ENCODE peak calls at places on chromosome 1, in ten cellular contexts. C is PC-9, G is IMR-90, U is Peyer's patch, W is left ventricle myocardium inferior, K is fibroblast of the aortic adventitia, Z is A549, Q is BJ, D is RWPE1, L is AG09309. P is an unnamed sample.
A peak's percentile ranks its signal among the peaks of the same experiment; 100 is the strongest.

GRCh38 chr1:68490046-68490651 is 6.7 kb downstream of the DEPDC1 start:
- DNase-seq in C (no peak), G (no peak), U (no peak), W (no peak), K (no peak), Z (no peak), Q (no peak), D (no peak), L (no peak), P (no peak)

GRCh38 chr1:95381980-95382379 is 148.0 kb downstream of the RWDD3 start:
- DNase-seq in C (no peak), G (no peak), U (no peak), W (no peak), K (no peak), Z (no peak), Q (no peak), D (no peak), L (no peak), P (no peak)

GRCh38 chr1:33424610-33425009 is 6.3 kb downstream of the PHC2 start:
- DNase-seq in C (no peak), G (peak; percentile 31), U (no peak), W (no peak), K (peak; percentile 63), Z (no peak), Q (no peak), D (no peak), L (no peak), P (no peak)

GRCh38 chr1:193108471-193108870 is 3.3 kb upstream of the GLRX2 start:
- DNase-seq in C (no peak), G (no peak), U (no peak), W (no peak), K (no peak), Z (no peak), Q (no peak), D (no peak), L (no peak), P (no peak)

GRCh38 chr1:235069577-235070563 is 58.8 kb downstream of the TOMM20 start:
- DNase-seq in C (peak; percentile 99), G (peak; percentile 98), U (no peak), W (peak; percentile 55), K (peak; percentile 85), Z (peak; percentile 47), Q (peak; percentile 70), D (peak; percentile 79), L (no peak), P (no peak)

GRCh38 chr1:227729144-227729880 is 5.8 kb downstream of the JMJD4 start:
- DNase-seq in C (no peak), G (no peak), U (no peak), W (no peak), K (no peak), Z (no peak), Q (no peak), D (no peak), L (no peak), P (no peak)

GRCh38 chr1:21292991-21293536 is 2.8 kb upstream of the ECE1 start:
- DNase-seq in C (no peak), G (no peak), U (peak; percentile 73), W (no peak), K (no peak), Z (no peak), Q (no peak), D (no peak), L (no peak), P (no peak)

GRCh38 chr1:83702349-83702748 is 296.6 kb downstream of the TTLL7 start:
- DNase-seq in C (no peak), G (no peak), U (no peak), W (no peak), K (no peak), Z (no peak), Q (no peak), D (no peak), L (no peak), P (no peak)

GRCh38 chr1:215731699-215732098 is 164.6 kb downstream of the KCTD3 start:
- DNase-seq in C (no peak), G (no peak), U (no peak), W (no peak), K (no peak), Z (no peak), Q (no peak), D (no peak), L (no peak), P (no peak)

GRCh38 chr1:207805841-207806421 is 54.1 kb downstream of the CD46 start:
- DNase-seq in C (no peak), G (peak; percentile 98), U (no peak), W (peak; percentile 85), K (peak; percentile 97), Z (peak; percentile 55), Q (peak; percentile 91), D (peak; percentile 83), L (peak; percentile 96), P (no peak)

GRCh38 chr1:204307334-204307883 is 52.3 kb downstream of the PLEKHA6 start:
- DNase-seq in C (no peak), G (peak; percentile 76), U (no peak), W (peak; percentile 26), K (peak; percentile 48), Z (no peak), Q (no peak), D (no peak), L (no peak), P (no peak)

GRCh38 chr1:21123287-21123961 is 53.3 kb downstream of the EIF4G3 start:
- DNase-seq in C (no peak), G (peak; percentile 11), U (no peak), W (no peak), K (peak; percentile 38), Z (no peak), Q (no peak), D (no peak), L (no peak), P (no peak)

GRCh38 chr1:42777860-42778259 is 6.9 kb upstream of the TMEM269 start:
- DNase-seq in C (no peak), G (peak; percentile 46), U (no peak), W (no peak), K (peak; percentile 52), Z (peak; percentile 60), Q (no peak), D (peak; percentile 45), L (no peak), P (no peak)

GRCh38 chr1:110309768-110310167 is 29.4 kb upstream of the RBM15 start:
- DNase-seq in C (no peak), G (peak; percentile 91), U (no peak), W (no peak), K (peak; percentile 73), Z (no peak), Q (peak; percentile 62), D (no peak), L (peak; percentile 80), P (no peak)

DNA sequence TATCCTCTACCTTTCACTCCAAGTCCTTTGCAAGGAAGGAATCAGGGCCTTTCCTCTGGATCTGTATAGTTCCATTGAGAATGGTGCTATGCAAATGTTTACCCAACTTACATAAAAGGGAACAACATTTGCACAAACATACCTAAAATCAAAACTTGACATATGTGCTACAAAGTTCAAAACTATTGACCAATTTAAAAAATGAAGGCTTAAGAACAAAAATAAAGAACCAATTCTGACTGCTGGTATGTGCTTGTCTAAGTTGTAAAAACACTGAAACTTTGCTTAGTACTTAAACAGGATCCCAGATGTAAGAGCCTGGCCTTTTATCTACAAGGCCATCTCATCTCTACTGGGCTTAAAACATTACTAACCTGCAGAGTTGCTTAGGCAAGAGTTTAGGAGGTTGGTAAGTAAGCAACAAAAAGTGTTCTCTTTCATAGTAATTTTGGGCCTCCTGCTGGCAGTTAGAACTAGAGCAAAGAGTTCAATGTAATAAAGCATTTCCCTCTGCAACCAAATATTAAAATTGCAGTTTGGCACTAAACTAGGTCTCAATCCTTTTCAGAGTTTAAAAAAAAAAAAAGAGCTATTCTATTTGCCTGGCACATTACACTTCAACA is 2.0 kb downstream of the SCMH1 start:
- DNase-seq in C (peak; percentile 85), G (peak; percentile 62), U (no peak), W (no peak), K (peak; percentile 67), Z (peak; percentile 10), Q (peak; percentile 28), D (peak; percentile 16), L (peak; percentile 57), P (no peak)
- TF ChIP-seq CTCF in C (peak; percentile 55), G (peak; percentile 51), U (no peak), W (peak; percentile 41), K (peak; percentile 55), Z (peak; percentile 43), Q (peak; percentile 60), D (peak; percentile 50), L (peak; percentile 48), P (no peak)

GRCh38 chr1:114033219-114033706 is 54.0 kb downstream of the OLFML3 start:
- DNase-seq in C (peak; percentile 58), G (no peak), U (no peak), W (no peak), K (no peak), Z (peak; percentile 46), Q (no peak), D (peak; percentile 51), L (no peak), P (no peak)
- TF ChIP-seq CTCF in C (peak; percentile 83), G (peak; percentile 20), U (no peak), W (peak; percentile 62), K (peak; percentile 58), Z (peak; percentile 48), Q (peak; percentile 51), D (peak; percentile 30), L (peak; percentile 51), P (peak; percentile 65)

GRCh38 chr1:38991638-38992449 is 768 bp downstream of the AKIRIN1 start:
- DNase-seq in C (no peak), G (no peak), U (peak; percentile 29), W (peak; percentile 38), K (peak; percentile 29), Z (peak; percentile 31), Q (no peak), D (peak; percentile 29), L (no peak), P (peak; percentile 48)

GRCh38 chr1:38990401-38990745 is 703 bp upstream of the AKIRIN1 start:
- DNase-seq in C (no peak), G (peak; percentile 37), U (no peak), W (no peak), K (peak; percentile 38), Z (no peak), Q (no peak), D (peak; percentile 13), L (no peak), P (no peak)

GRCh38 chr1:38992450-38993111 is 1.5 kb downstream of the AKIRIN1 start:
- DNase-seq in C (no peak), G (no peak), U (no peak), W (no peak), K (no peak), Z (no peak), Q (no peak), D (no peak), L (no peak), P (no peak)

GRCh38 chr1:38989979-38990378 is 1.1 kb upstream of the AKIRIN1 start:
- DNase-seq in C (no peak), G (no peak), U (no peak), W (no peak), K (no peak), Z (no peak), Q (no peak), D (no peak), L (no peak), P (no peak)

GRCh38 chr1:38990746-38991637 is at the start of gene AKIRIN1:
- DNase-seq in C (peak; percentile 86), G (peak; percentile 95), U (peak; percentile 98), W (peak; percentile 99), K (peak; percentile 94), Z (peak; percentile 87), Q (peak; percentile 72), D (peak; percentile 96), L (peak; percentile 90), P (peak; percentile 98)
- TF ChIP-seq CTCF in C (peak; percentile 21), G (no peak), U (peak; percentile 27), W (peak; percentile 27), K (no peak), Z (no peak), Q (no peak), D (no peak), L (no peak), P (peak; percentile 11)

GRCh38 chr1:99228153-99228552 is 36.1 kb upstream of the PLPPR4 start:
- DNase-seq in C (no peak), G (no peak), U (no peak), W (no peak), K (no peak), Z (no peak), Q (no peak), D (no peak), L (no peak), P (no peak)
- TF ChIP-seq CTCF in C (no peak), G (no peak), U (no peak), W (no peak), K (no peak), Z (no peak), Q (no peak), D (no peak), L (no peak), P (no peak)